ENCODE peak calls at places on chromosome 11, in six cellular contexts. H, D, S, X, T and A are unnamed samples.

GRCh38 chr11:61510178-61510979 is 1.8 kb downstream of the LRRC10B start:
- DNase-seq in S (no peak), D (no peak), X (no peak), H (no peak), T (no peak), A (no peak)

GRCh38 chr11:13098890-13099289 is 89.8 kb downstream of the RASSF10 start:
- DNase-seq in X (no peak), D (no peak), S (no peak), H (no peak), T (no peak), A (no peak)

GRCh38 chr11:24842308-24842707 is 345.5 kb downstream of the LUZP2 start:
- DNase-seq in T (no peak), X (no peak), H (no peak), S (no peak), D (no peak), A (no peak)

GRCh38 chr11:15885913-15886698 is 470.2 kb downstream of the SOX6 start:
- DNase-seq in H (no peak), S (no peak), T (no peak), X (no peak), D (no peak), A (no peak)

GRCh38 chr11:12418019-12418611 is 40.7 kb downstream of the PARVA start:
- DNase-seq in X (no peak), S (no peak), T (peak; percentile 97), H (no peak), D (no peak), A (peak; percentile 57)

GRCh38 chr11:65445604-65446445 is 23.2 kb downstream of the NEAT1 start:
- DNase-seq in H (no peak), D (no peak), S (peak; percentile 89), X (no peak), T (peak; percentile 53), A (peak; percentile 37)

GRCh38 chr11:107713009-107713408 is 1.2 kb upstream of the SLN start:
- DNase-seq in D (no peak), X (no peak), T (no peak), H (no peak), S (no peak), A (no peak)

GRCh38 chr11:134863294-134863693 is 451.3 kb upstream of the B3GAT1 start:
- DNase-seq in X (no peak), H (no peak), T (peak; percentile 40), D (no peak), S (no peak), A (no peak)

GRCh38 chr11:30917859-30918478 is 331.8 kb upstream of the MPPED2 start:
- DNase-seq in S (peak; percentile 56), H (peak; percentile 72), D (no peak), T (peak; percentile 81), X (no peak), A (peak; percentile 42)

GRCh38 chr11:71488968-71489265 is 35.9 kb downstream of the NADSYN1 start:
- DNase-seq in S (no peak), T (no peak), X (no peak), D (no peak), H (no peak), A (no peak)

GRCh38 chr11:11373934-11374333 is 20.9 kb upstream of the CSNK2A3 start:
- DNase-seq in H (no peak), D (no peak), X (no peak), T (no peak), S (no peak), A (no peak)

GRCh38 chr11:75801362-75802021 is 13.5 kb upstream of the UVRAG start:
- DNase-seq in H (no peak), S (no peak), X (no peak), D (no peak), T (no peak), A (no peak)

GRCh38 chr11:92678212-92678611 is 291.2 kb upstream of the MTNR1B start:
- DNase-seq in H (no peak), S (no peak), X (no peak), T (no peak), D (no peak), A (no peak)

GRCh38 chr11:78406568-78407196 is 10.9 kb downstream of the GAB2 start:
- DNase-seq in H (no peak), T (peak; percentile 90), S (no peak), D (no peak), X (no peak), A (no peak)

GRCh38 chr11:33994937-33995336 is 56.6 kb upstream of the CAPRIN1 start:
- DNase-seq in X (no peak), S (no peak), T (no peak), D (no peak), H (no peak), A (no peak)

GRCh38 chr11:68118753-68119448 is 2.3 kb downstream of the CHKA start:
- DNase-seq in S (peak; percentile 77), D (no peak), H (no peak), T (no peak), X (no peak), A (peak; percentile 38)

GRCh38 chr11:68868221-68868620 is 26.5 kb upstream of the CPT1A start:
- DNase-seq in H (no peak), S (no peak), X (no peak), D (no peak), T (no peak), A (no peak)

GRCh38 chr11:119481021-119481666 is 58.2 kb upstream of the THY1 start:
- DNase-seq in S (peak; percentile 97), D (peak; percentile 87), T (peak; percentile 82), X (peak; percentile 100), H (peak; percentile 72), A (peak; percentile 93)

GRCh38 chr11:66291706-66292542 is at the start of gene TMEM151A:
- DNase-seq in D (no peak), H (no peak), T (no peak), X (peak; percentile 63), S (no peak), A (no peak)

GRCh38 chr11:34261095-34261494 is 96.7 kb downstream of the ABTB2 start:
- DNase-seq in D (no peak), T (no peak), S (no peak), H (no peak), X (no peak), A (no peak)

GRCh38 chr11:94787798-94788197 is 19.6 kb downstream of the AMOTL1 start:
- DNase-seq in T (no peak), S (no peak), D (no peak), X (no peak), H (no peak), A (no peak)

GRCh38 chr11:64990222-64990918 is 6.4 kb downstream of the BATF2 start:
- DNase-seq in D (no peak), X (no peak), T (no peak), S (peak; percentile 24), H (no peak), A (no peak)

GRCh38 chr11:1559103-1559951 is 12.7 kb downstream of the DUSP8 start:
- DNase-seq in D (peak; percentile 74), S (peak; percentile 25), T (no peak), H (no peak), X (peak; percentile 80), A (peak; percentile 66)

GRCh38 chr11:70226967-70227366 is 23.9 kb downstream of the FADD start:
- DNase-seq in S (no peak), T (peak; percentile 47), H (no peak), X (peak; percentile 75), D (peak; percentile 69), A (no peak)

GRCh38 chr11:35248558-35249323 is 109.8 kb downstream of the CD44 start:
- DNase-seq in T (no peak), H (peak; percentile 5), X (no peak), S (no peak), D (no peak), A (no peak)

DNA sequence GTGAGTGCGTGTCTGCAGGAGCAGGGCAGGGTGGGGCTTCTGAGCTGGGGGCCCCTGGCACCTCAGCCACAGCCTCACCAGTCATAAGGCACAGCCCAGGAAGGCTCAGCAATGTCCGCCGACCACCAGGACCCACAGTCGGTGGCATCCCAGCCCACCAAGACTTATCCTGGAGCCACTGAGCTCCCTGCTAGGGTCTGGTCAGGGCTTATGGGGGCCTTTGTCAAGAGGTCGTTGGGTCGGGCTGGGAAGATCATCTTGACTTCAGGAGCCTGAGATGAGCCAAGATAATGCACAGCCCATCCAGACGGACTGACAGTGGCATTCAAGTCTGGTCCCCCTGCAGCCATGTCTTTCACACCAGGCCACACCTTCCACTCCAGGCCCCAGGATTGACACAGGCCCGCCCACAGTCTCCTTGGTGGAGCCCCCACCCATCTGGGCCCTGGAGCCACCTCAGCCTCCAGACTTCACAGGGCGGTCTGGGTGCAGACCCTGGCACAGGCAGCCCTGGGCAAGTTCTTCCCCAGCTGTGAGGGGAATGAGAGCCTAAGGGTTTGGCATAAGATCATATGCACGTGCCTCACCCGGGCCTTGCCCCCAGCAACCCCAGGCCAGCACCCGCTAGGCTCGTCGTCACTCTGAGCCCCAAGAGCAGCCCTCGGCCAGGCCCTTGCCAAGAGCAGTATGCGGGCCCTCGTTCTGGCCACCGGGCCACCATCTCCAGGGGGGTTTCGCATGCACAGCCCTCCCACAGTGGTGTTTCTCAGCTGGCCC is 70.2 kb upstream of the KCNQ1OT1 start:
- DNase-seq in T (no peak), D (no peak), S (no peak), H (no peak), X (peak; percentile 14), A (no peak)
- H3K14ac ChIP-seq in T (no peak overlapping the region), D (no peak overlapping the region), S (no peak overlapping the region), H (peak overlapping the region; percentile 77), X (no peak overlapping the region), A (no peak overlapping the region)

GRCh38 chr11:3165152-3165705 is at the start of gene OSBPL5:
- DNase-seq in S (peak; percentile 73), D (no peak), T (peak; percentile 52), X (no peak), H (no peak), A (peak; percentile 59)
- H3K18ac ChIP-seq in S (peak within 1 kb of the TSS; percentile 85), D (no peak within 1 kb of the TSS), T (peak within 1 kb of the TSS; percentile 66), X (peak within 1 kb of the TSS; percentile 48), H (peak within 1 kb of the TSS; percentile 94), A (peak within 1 kb of the TSS; percentile 58)

DNA sequence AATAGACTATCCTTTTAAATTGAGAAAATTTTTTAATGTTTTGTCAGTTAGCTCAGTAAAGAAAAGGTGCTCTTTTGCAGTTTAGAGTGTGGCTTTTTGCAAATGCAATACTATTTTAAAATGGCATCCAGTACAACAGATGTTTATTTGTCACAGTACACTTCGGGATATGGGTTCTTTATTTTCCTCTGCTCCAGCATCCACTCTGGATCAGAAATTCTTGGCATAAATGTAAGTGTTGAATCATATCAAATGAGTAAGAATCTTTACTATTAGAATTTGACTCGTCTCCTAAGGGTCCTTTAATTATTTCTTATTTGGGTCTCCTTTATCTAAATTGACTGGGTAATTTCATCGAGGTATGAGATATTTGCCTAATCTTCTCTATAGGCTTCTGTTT is 132.9 kb downstream of the CASP12 start:
- DNase-seq in D (no peak), H (no peak), T (no peak), X (no peak), S (no peak), A (peak; percentile 22)
- H3K14ac ChIP-seq in D (no peak overlapping the region), H (no peak overlapping the region), T (no peak overlapping the region), X (no peak overlapping the region), S (no peak overlapping the region), A (no peak overlapping the region)

DNA sequence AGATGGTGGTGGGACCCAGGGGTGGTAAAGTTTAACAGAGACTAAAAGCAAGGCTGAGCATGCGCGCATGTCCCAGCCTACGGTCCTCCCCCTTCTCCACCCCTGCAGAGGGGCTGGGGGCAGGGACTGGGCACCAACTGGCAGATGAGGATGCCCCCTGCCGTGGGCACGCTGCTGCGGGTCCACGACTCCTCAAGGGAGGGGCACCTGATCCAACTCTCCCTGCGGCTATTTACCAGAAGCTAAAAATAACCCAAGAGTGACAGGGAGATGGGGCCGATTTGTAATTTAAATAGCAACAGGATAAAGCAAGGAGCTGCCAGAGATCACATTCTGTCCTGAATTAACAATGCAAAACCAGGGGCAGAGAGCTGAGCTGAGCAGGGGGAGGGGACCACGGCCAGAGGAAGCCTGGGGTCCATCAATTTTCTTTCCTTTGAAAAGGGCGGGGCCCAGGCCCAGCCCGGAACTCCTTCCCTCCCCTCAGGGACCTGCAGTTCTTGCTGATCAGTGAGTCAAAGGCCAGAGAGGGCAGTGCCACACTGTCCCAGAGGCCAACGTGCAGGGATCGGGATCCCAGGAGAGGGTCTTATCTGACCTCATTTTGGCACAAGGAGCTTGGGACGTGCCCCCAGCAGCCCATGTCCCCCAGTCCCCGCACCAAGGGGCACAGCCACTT is 8.1 kb upstream of the DGKZ start:
- DNase-seq in H (no peak), D (peak; percentile 96), S (peak; percentile 53), T (peak; percentile 76), X (peak; percentile 87), A (no peak)
- H3K18ac ChIP-seq in H (peak overlapping the region; percentile 57), D (peak overlapping the region; percentile 35), S (peak overlapping the region; percentile 82), T (peak overlapping the region; percentile 43), X (peak overlapping the region; percentile 97), A (no peak overlapping the region)